ENCODE peak calls at places on chromosomes 16 and 17, in four cellular contexts. F is heart left ventricle, J is mesendoderm, W is heart right ventricle. M is an unnamed sample.

GRCh38 chr16:46673320-46674013 is 15.5 kb downstream of the VPS35 start:
- DNase-seq in F (peak; percentile 42), J (peak; percentile 86), W (peak; percentile 41), M (peak; percentile 58)

GRCh38 chr17:57957886-57958285 is 2.7 kb upstream of the CUEDC1 start:
- DNase-seq in F (no peak), J (no peak), W (no peak), M (no peak)

GRCh38 chr16:81902025-81902424 is 109.2 kb downstream of the SDR42E1 start:
- DNase-seq in F (no peak), J (no peak), W (no peak), M (no peak)

GRCh38 chr17:30235386-30236296 is at the start of gene SLC6A4:
- DNase-seq in F (no peak), J (peak; percentile 43), W (no peak), M (no peak)

GRCh38 chr17:7478276-7479138 is 924 bp downstream of the ZBTB4 start:
- DNase-seq in F (peak; percentile 51), J (peak; percentile 44), W (peak; percentile 57), M (peak; percentile 77)

GRCh38 chr16:27214084-27214961 is 11.0 kb downstream of the KDM8 start:
- DNase-seq in F (no peak), J (no peak), W (no peak), M (no peak)

GRCh38 chr16:1786242-1787055 is 3.7 kb downstream of the NUBP2 start:
- DNase-seq in F (peak; percentile 27), J (no peak), W (no peak), M (peak; percentile 41)

GRCh38 chr17:20073056-20073979 is 64.2 kb downstream of the SPECC1 start:
- DNase-seq in F (peak; percentile 65), J (no peak), W (peak; percentile 65), M (peak; percentile 85)

GRCh38 chr16:85634747-85635544 is 21.8 kb downstream of the GSE1 start:
- DNase-seq in F (no peak), J (no peak), W (no peak), M (no peak)

GRCh38 chr17:80877095-80877828 is 114.4 kb upstream of the CHMP6 start:
- DNase-seq in F (no peak), J (no peak), W (no peak), M (peak; percentile 30)

GRCh38 chr17:39787743-39788484 is 50.2 kb downstream of the GRB7 start:
- DNase-seq in F (no peak), J (peak; percentile 14), W (no peak), M (no peak)

GRCh38 chr17:8563024-8563776 is 67.3 kb downstream of the MYH10 start:
- DNase-seq in F (no peak), J (no peak), W (no peak), M (no peak)

GRCh38 chr17:2398655-2399571 is 1.9 kb downstream of the MNT start:
- DNase-seq in F (peak; percentile 70), J (peak; percentile 89), W (peak; percentile 65), M (peak; percentile 87)

GRCh38 chr16:79560923-79561322 is 39.6 kb downstream of the MAF start:
- DNase-seq in F (no peak), J (no peak), W (no peak), M (no peak)

GRCh38 chr16:86509759-86510464 is 415 bp upstream of the FOXF1 start:
- DNase-seq in F (no peak), J (peak; percentile 85), W (peak; percentile 36), M (peak; percentile 84)

GRCh38 chr17:42240201-42240600 is 36.0 kb downstream of the STAT5B start:
- DNase-seq in F (no peak), J (no peak), W (no peak), M (no peak)

GRCh38 chr16:46811682-46812081 is 19.3 kb downstream of the C16orf87 start:
- DNase-seq in F (no peak), J (no peak), W (no peak), M (no peak)

GRCh38 chr17:79679631-79680340 is 51.0 kb upstream of the ENPP7 start:
- DNase-seq in F (no peak), J (no peak), W (no peak), M (no peak)

GRCh38 chr17:83202002-83203000 is 122.9 kb downstream of the METRNL start:
- DNase-seq in F (peak; percentile 19), J (no peak), W (peak; percentile 3), M (peak; percentile 50)

GRCh38 chr16:82888616-82889015 is 261.8 kb downstream of the CDH13 start:
- DNase-seq in F (no peak), J (no peak), W (no peak), M (no peak)

GRCh38 chr16:31072540-31073072 is 1.4 kb downstream of the ZNF668 start:
- DNase-seq in F (no peak), J (peak; percentile 65), W (no peak), M (no peak)

DNA sequence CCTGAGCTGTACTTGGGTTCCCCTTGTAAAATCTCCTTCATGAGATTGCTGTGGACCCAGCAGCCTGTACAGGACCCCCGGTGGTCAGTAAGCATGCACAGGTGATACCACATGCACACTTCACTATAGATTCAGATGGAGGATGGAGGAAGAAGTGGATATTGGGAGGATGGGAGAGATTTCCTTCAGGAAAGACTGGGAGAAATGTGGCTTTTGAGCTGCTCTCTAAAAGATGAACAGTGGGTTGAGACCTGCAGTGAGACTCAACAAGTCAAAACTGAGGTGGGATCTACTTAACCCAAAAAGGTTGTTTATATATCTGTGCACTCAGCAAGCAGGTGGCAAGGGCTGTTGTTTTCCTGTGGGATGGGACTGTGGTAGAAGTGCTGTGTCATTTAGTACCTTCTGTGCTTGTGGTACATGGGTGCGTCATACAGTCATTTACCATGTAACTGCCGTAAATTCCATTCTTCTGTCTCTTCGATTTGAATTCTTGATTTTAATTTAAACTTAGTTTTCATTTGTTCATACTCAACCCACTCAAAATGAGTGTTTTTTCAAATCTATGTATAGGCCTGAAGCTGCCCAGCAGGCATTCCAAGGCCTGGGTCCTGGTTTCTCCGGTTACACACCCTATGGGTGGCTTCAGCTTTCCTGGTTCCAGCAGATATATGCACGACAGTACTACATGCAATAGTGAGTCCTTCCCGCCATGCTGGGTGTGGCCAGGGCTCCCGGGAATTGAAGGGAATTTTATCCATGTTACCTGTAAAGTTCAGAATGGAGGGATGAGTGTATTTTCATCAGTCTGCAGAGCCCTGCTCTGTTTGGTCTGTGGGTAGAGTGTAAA is 6.9 kb downstream of the HERPUD1 start:
- DNase-seq in F (no peak), J (no peak), W (no peak), M (no peak)
- H3K4me1 ChIP-seq in F (peaks cover 57% of the 10 kb centered on the region), J (no peaks in the 10 kb centered on the region), W (peaks cover 64% of the 10 kb centered on the region), M (no peaks in the 10 kb centered on the region)

DNA sequence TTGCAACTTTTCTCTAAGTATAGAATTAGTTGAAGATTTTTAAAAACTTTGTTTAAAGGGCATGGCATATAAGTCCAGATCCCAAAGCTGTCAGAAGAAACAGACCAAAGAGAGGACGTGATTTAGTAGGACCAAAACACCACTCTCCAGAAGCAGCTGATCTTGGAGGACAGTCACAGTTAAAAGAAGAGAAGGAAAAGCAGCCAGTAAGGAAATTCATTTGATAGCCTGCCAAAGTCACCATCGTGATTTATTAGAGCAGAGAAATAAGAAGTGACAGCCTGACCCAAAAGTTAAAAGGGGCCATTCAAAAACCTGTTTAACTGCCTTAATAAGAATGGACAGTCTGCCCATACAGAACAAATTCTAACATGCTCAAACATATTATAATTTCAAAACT is 37.1 kb downstream of the SNN start:
- DNase-seq in F (no peak), J (no peak), W (no peak), M (no peak)
- H3K36me3 ChIP-seq in F (peaks cover 7% of the 10 kb centered on the region), J (no peaks in the 10 kb centered on the region), W (peaks cover 2% of the 10 kb centered on the region), M (no peaks in the 10 kb centered on the region)

GRCh38 chr17:75542728-75543336 is 17.3 kb downstream of the LLGL2 start:
- DNase-seq in F (no peak), J (no peak), W (no peak), M (no peak)

GRCh38 chr17:75547091-75547490 is 21.6 kb downstream of the LLGL2 start:
- DNase-seq in F (no peak), J (no peak), W (no peak), M (no peak)

GRCh38 chr17:75546181-75546580 is 20.7 kb downstream of the LLGL2 start:
- DNase-seq in F (no peak), J (no peak), W (no peak), M (no peak)

GRCh38 chr17:75542184-75542583 is 16.7 kb downstream of the LLGL2 start:
- DNase-seq in F (no peak), J (no peak), W (no peak), M (no peak)

DNA sequence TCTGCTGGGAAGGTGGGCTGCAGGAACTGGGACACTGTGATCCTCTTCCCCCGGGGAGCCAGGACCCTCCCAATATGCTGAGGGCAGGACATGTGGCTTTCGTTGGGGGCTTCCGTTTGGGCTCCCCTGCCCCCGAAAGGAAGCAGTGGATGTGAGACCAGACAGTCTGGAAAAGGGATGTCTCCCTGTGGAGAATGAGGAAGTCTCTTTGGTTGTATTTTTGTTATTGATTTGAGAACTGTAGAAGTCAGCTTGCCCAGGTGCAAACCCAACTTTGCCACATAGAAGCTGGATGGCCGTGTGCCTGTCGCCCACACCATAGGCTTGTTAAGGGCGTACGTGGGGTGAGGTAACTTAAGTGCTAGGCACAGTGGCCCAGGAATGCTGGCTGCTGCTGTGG is 18.8 kb downstream of the LLGL2 start:
- DNase-seq in F (no peak), J (no peak), W (no peak), M (no peak)
- H3K27ac ChIP-seq in F (no peak overlapping the region), J (no peak overlapping the region), W (no peak overlapping the region), M (no peak overlapping the region)

GRCh38 chr17:77146882-77147281 is 6.1 kb downstream of the SEC14L1 start:
- DNase-seq in F (no peak), J (no peak), W (no peak), M (no peak)

GRCh38 chr17:77148109-77148958 is 7.6 kb downstream of the SEC14L1 start:
- DNase-seq in F (no peak), J (no peak), W (no peak), M (no peak)

GRCh38 chr17:77145635-77146632 is 5.2 kb downstream of the SEC14L1 start:
- DNase-seq in F (peak; percentile 72), J (peak; percentile 73), W (peak; percentile 75), M (peak; percentile 88)

GRCh38 chr17:77148959-77149510 is 8.3 kb downstream of the SEC14L1 start:
- DNase-seq in F (no peak), J (no peak), W (no peak), M (no peak)

GRCh38 chr17:77147357-77147801 is 6.6 kb downstream of the SEC14L1 start:
- DNase-seq in F (no peak), J (no peak), W (no peak), M (no peak)
- H3K4me1 ChIP-seq in F (peaks cover 90% of the 10 kb centered on the region), J (no peaks in the 10 kb centered on the region), W (peaks cover 94% of the 10 kb centered on the region), M (no peaks in the 10 kb centered on the region)

DNA sequence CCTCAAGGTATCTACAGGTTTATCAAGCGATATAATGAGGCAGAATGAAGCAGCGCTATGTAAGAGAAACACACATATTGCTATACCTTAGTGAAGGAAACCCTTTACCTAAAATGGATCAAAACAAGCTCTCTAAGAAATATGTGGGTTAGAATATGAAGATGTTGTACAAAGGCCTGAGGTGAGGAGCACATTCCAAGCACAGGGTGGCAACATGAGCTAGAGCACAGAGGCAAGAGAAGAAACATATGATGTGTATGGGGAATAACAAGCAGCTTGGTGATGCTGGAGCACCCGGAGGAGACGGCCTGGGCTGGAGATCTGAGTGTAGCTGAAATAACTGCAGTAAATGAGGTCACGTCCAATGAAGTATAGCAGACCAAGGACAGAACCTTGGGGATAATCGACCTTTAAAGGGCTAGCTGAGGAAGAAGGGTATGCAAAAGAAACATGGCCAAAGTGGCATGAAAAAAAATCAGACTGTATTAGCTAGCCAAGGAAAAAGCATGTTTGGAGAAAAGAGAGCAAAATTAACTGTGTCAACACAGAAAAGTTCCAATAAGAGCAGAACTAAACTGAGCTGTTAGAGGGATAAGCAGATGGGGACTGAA is 44.0 kb downstream of the MARVELD3 start:
- DNase-seq in F (no peak), J (no peak), W (no peak), M (no peak)
- H3K36me3 ChIP-seq in F (peaks cover 44% of the 10 kb centered on the region), J (peaks cover 4% of the 10 kb centered on the region), W (peaks cover 11% of the 10 kb centered on the region), M (peaks cover 6% of the 10 kb centered on the region)